ENCODE peak calls at places on chromosomes 12 and 14, in five cellular contexts. N is WERI-Rb-1, M is HCT116, O is SW480, D is NCI-H460. X is an unnamed sample.

GRCh38 chr14:60381909-60382308 is 104.0 kb downstream of the C14orf39 start:
- DNase-seq in N (no peak), M (no peak), O (no peak), D (no peak), X (no peak)

GRCh38 chr14:97603201-97603600 is 806.0 kb downstream of the VRK1 start:
- DNase-seq in N (no peak), M (no peak), O (no peak), D (no peak), X (no peak)

GRCh38 chr14:37443461-37443860 is 151.6 kb downstream of the FOXA1 start:
- DNase-seq in N (no peak), M (no peak), O (no peak), D (no peak), X (no peak)

GRCh38 chr12:46770501-46771183 is 55.2 kb downstream of the SLC38A4 start:
- DNase-seq in N (no peak), M (no peak), O (no peak), D (no peak), X (no peak)

GRCh38 chr12:29032431-29032830 is 116.6 kb upstream of the FAR2 start:
- DNase-seq in N (no peak), M (no peak), O (no peak), D (no peak), X (no peak)

GRCh38 chr12:11684811-11685210 is 35.3 kb downstream of the ETV6 start:
- DNase-seq in N (no peak), M (no peak), O (no peak), D (no peak), X (no peak)

GRCh38 chr14:77204457-77204796 is 22.8 kb downstream of the TMEM63C start:
- DNase-seq in N (no peak), M (no peak), O (no peak), D (no peak), X (no peak)

GRCh38 chr12:67034110-67034879 is 234.9 kb upstream of the CAND1 start:
- DNase-seq in N (no peak), M (no peak), O (no peak), D (no peak), X (no peak)

GRCh38 chr12:52234226-52234810 is 1.3 kb downstream of the KRT7 start:
- DNase-seq in N (no peak), M (no peak), O (no peak), D (no peak), X (no peak)

GRCh38 chr14:105470163-105470811 is 4.3 kb upstream of the CRIP2 start:
- DNase-seq in N (no peak), M (no peak), O (no peak), D (no peak), X (no peak)

GRCh38 chr12:21499765-21500164 is 1.7 kb downstream of the RECQL start:
- DNase-seq in N (no peak), M (no peak), O (no peak), D (no peak), X (no peak)

GRCh38 chr12:109475993-109476806 is 900 bp downstream of the KCTD10 start:
- DNase-seq in N (no peak), M (no peak), O (no peak), D (no peak), X (no peak)

GRCh38 chr12:47238665-47239064 is 158.9 kb upstream of the AMIGO2 start:
- DNase-seq in N (no peak), M (no peak), O (no peak), D (no peak), X (no peak)

GRCh38 chr14:75315143-75315542 is 36.5 kb downstream of the FOS start:
- DNase-seq in N (no peak), M (no peak), O (no peak), D (no peak), X (no peak)

GRCh38 chr14:104428333-104428851 is 151.2 kb upstream of the C14orf180 start:
- DNase-seq in N (no peak), M (no peak), O (no peak), D (no peak), X (no peak)